ENCODE peak calls at places on chromosomes 16 and 17, in four cellular contexts. B is fibroblast of the conjunctiva, Z is ELR, T is tibial artery. I is an unnamed sample.

GRCh38 chr16:4298761-4299522 is 16.9 kb upstream of the GLIS2 start:
- DNase-seq in Z (peak), T (no peak), B (peak), I (peak)

GRCh38 chr17:42895185-42895555 is 5.4 kb upstream of the G6PC1 start:
- DNase-seq in B (peak), Z (peak), T (peak), I (peak)

GRCh38 chr16:86651823-86652222 is 73.5 kb downstream of the FOXL1 start:
- DNase-seq in B (no peak), T (no peak), Z (no peak), I (no peak)

GRCh38 chr16:19071811-19072777 is 4.7 kb downstream of the COQ7 start:
- DNase-seq in Z (peak), B (peak), T (no peak), I (peak)

GRCh38 chr16:52633230-52633629 is 86.3 kb upstream of the TOX3 start:
- DNase-seq in Z (no peak), B (no peak), T (no peak), I (no peak)

GRCh38 chr17:40916366-40916765 is 21.1 kb downstream of the KRT23 start:
- DNase-seq in B (no peak), T (no peak), Z (no peak), I (no peak)

GRCh38 chr16:88804173-88804551 is 573 bp downstream of the CDT1 start:
- DNase-seq in B (no peak), T (no peak), Z (no peak), I (no peak)

GRCh38 chr17:77770331-77771105 is 188.0 kb upstream of the TNRC6C start:
- DNase-seq in T (no peak), B (no peak), Z (peak), I (peak)

GRCh38 chr16:88922114-88922825 is 54.7 kb downstream of the CBFA2T3 start:
- DNase-seq in T (peak), Z (peak), B (peak), I (peak)

GRCh38 chr16:85537331-85537788 is 75.8 kb upstream of the GSE1 start:
- DNase-seq in Z (no peak), B (no peak), T (no peak), I (no peak)

GRCh38 chr17:79513805-79514535 is 96.9 kb downstream of the RBFOX3 start:
- DNase-seq in Z (no peak), B (no peak), T (no peak), I (no peak)

GRCh38 chr16:55480228-55480655 is 1.2 kb downstream of the MMP2 start:
- DNase-seq in Z (peak), T (peak), B (peak), I (peak)

GRCh38 chr16:68910051-68910450 is 66.7 kb downstream of the TANGO6 start:
- DNase-seq in T (no peak), Z (no peak), B (no peak), I (no peak)

GRCh38 chr17:78919816-78920516 is 5.2 kb downstream of the TIMP2 start:
- DNase-seq in T (no peak), B (no peak), Z (no peak), I (peak)

GRCh38 chr16:55499951-55500350 is 8.9 kb upstream of the LPCAT2 start:
- DNase-seq in T (peak), Z (peak), B (peak), I (peak)

GRCh38 chr16:77993586-77993985 is 28.8 kb upstream of the CLEC3A start:
- DNase-seq in T (no peak), B (peak), Z (no peak), I (no peak)

GRCh38 chr17:48491527-48492273 is 39.1 kb downstream of the HOXB1 start:
- DNase-seq in Z (no peak), T (no peak), B (no peak), I (no peak)

GRCh38 chr17:71986886-71987285 is 133.9 kb upstream of the SOX9 start:
- DNase-seq in B (no peak), Z (peak), T (no peak), I (peak)

GRCh38 chr17:60256174-60256573 is 106.4 kb downstream of the CA4 start:
- DNase-seq in B (no peak), Z (peak), T (no peak), I (peak)

GRCh38 chr16:87824016-87824990 is 45.0 kb downstream of the SLC7A5 start:
- DNase-seq in B (no peak), T (no peak), Z (no peak), I (no peak)

GRCh38 chr17:75612906-75613626 is 20.2 kb upstream of the SMIM5 start:
- DNase-seq in B (no peak), T (no peak), Z (no peak), I (no peak)

GRCh38 chr17:76184266-76184665 is 43.2 kb upstream of the FOXJ1 start:
- DNase-seq in Z (no peak), B (no peak), T (no peak), I (no peak)

GRCh38 chr16:81625544-81626152 is 153.4 kb upstream of the PLCG2 start:
- DNase-seq in B (no peak), Z (peak), T (peak), I (peak)

GRCh38 chr17:22171631-22172030 is 479.3 kb downstream of the KCNJ18 start:
- DNase-seq in B (no peak), Z (no peak), T (no peak), I (no peak)

GRCh38 chr17:72378414-72379395 is 257.9 kb downstream of the SOX9 start:
- DNase-seq in T (no peak), B (no peak), Z (no peak), I (peak)

GRCh38 chr17:4008082-4008435 is 43.8 kb upstream of the ATP2A3 start:
- DNase-seq in T (no peak), B (no peak), Z (no peak), I (peak)

I was measured in osteoblast.